ENCODE peak calls at places on chromosomes 12 and 14, in ten cellular contexts. One of them, this sample, is unnamed.

GRCh38 chr14:104843442-104844305 is 21.4 kb upstream of the CEP170B start:
- DNase-seq in SW480: peak
- DNase-seq in activated B cell treated with CpG ODN at 0.5 μM for 24 hours: no peak
- DNase-seq in activated T-helper 1 cell treated with anti-CD3 and anti-CD28 coated beads, Interleukin-2, amount 50 U/mL, for 16 hours: no peak
- DNase-seq in breast epithelium: peak
- DNase-seq in NB4: no peak
- DNase-seq in dorsolateral prefrontal cortex: peak
- DNase-seq in globus pallidus: no peak
- DNase-seq in EH: peak
- DNase-seq in activated naive CD4-positive, alpha-beta T cell: no peak
- DNase-seq in this sample: no peak

GRCh38 chr12:96880220-96880619 is 26.8 kb upstream of the NEDD1 start:
- DNase-seq in EH: no peak
- DNase-seq in globus pallidus: no peak
- DNase-seq in activated T-helper 1 cell treated with anti-CD3 and anti-CD28 coated beads, Interleukin-2, amount 50 U/mL, for 16 hours: no peak
- DNase-seq in activated naive CD4-positive, alpha-beta T cell: no peak
- DNase-seq in dorsolateral prefrontal cortex: no peak
- DNase-seq in activated B cell treated with CpG ODN at 0.5 μM for 24 hours: no peak
- DNase-seq in breast epithelium: no peak
- DNase-seq in NB4: no peak
- DNase-seq in SW480: no peak
- DNase-seq in this sample: no peak

GRCh38 chr12:58097741-58098140 is 156.4 kb downstream of the ATP23 start:
- DNase-seq in globus pallidus: no peak
- DNase-seq in breast epithelium: no peak
- DNase-seq in dorsolateral prefrontal cortex: no peak
- DNase-seq in EH: peak
- DNase-seq in activated T-helper 1 cell treated with anti-CD3 and anti-CD28 coated beads, Interleukin-2, amount 50 U/mL, for 16 hours: no peak
- DNase-seq in activated B cell treated with CpG ODN at 0.5 μM for 24 hours: no peak
- DNase-seq in activated naive CD4-positive, alpha-beta T cell: no peak
- DNase-seq in NB4: no peak
- DNase-seq in SW480: no peak
- DNase-seq in this sample: no peak

GRCh38 chr14:75452324-75452723 is 24.5 kb downstream of the JDP2 start:
- DNase-seq in EH: peak
- DNase-seq in globus pallidus: no peak
- DNase-seq in activated naive CD4-positive, alpha-beta T cell: no peak
- DNase-seq in breast epithelium: no peak
- DNase-seq in activated T-helper 1 cell treated with anti-CD3 and anti-CD28 coated beads, Interleukin-2, amount 50 U/mL, for 16 hours: no peak
- DNase-seq in NB4: no peak
- DNase-seq in SW480: no peak
- DNase-seq in dorsolateral prefrontal cortex: no peak
- DNase-seq in activated B cell treated with CpG ODN at 0.5 μM for 24 hours: no peak
- DNase-seq in this sample: no peak

GRCh38 chr14:89794096-89794495 is 160.4 kb downstream of the EFCAB11 start:
- DNase-seq in NB4: no peak
- DNase-seq in breast epithelium: no peak
- DNase-seq in dorsolateral prefrontal cortex: no peak
- DNase-seq in EH: no peak
- DNase-seq in activated naive CD4-positive, alpha-beta T cell: no peak
- DNase-seq in globus pallidus: no peak
- DNase-seq in activated T-helper 1 cell treated with anti-CD3 and anti-CD28 coated beads, Interleukin-2, amount 50 U/mL, for 16 hours: no peak
- DNase-seq in activated B cell treated with CpG ODN at 0.5 μM for 24 hours: no peak
- DNase-seq in SW480: no peak
- DNase-seq in this sample: no peak

GRCh38 chr12:12892670-12893290 is 1.4 kb downstream of the GPRC5A start:
- DNase-seq in SW480: no peak
- DNase-seq in breast epithelium: no peak
- DNase-seq in dorsolateral prefrontal cortex: no peak
- DNase-seq in activated B cell treated with CpG ODN at 0.5 μM for 24 hours: no peak
- DNase-seq in activated T-helper 1 cell treated with anti-CD3 and anti-CD28 coated beads, Interleukin-2, amount 50 U/mL, for 16 hours: no peak
- DNase-seq in activated naive CD4-positive, alpha-beta T cell: no peak
- DNase-seq in NB4: no peak
- DNase-seq in globus pallidus: no peak
- DNase-seq in EH: no peak
- DNase-seq in this sample: no peak

GRCh38 chr12:77343291-77343690 is 277.9 kb upstream of the E2F7 start:
- DNase-seq in SW480: no peak
- DNase-seq in dorsolateral prefrontal cortex: no peak
- DNase-seq in globus pallidus: no peak
- DNase-seq in breast epithelium: no peak
- DNase-seq in EH: peak
- DNase-seq in activated T-helper 1 cell treated with anti-CD3 and anti-CD28 coated beads, Interleukin-2, amount 50 U/mL, for 16 hours: no peak
- DNase-seq in NB4: no peak
- DNase-seq in activated B cell treated with CpG ODN at 0.5 μM for 24 hours: no peak
- DNase-seq in activated naive CD4-positive, alpha-beta T cell: no peak
- DNase-seq in this sample: no peak

GRCh38 chr12:90958995-90959394 is 4.0 kb upstream of the CCER1 start:
- DNase-seq in SW480: no peak
- DNase-seq in dorsolateral prefrontal cortex: no peak
- DNase-seq in EH: peak
- DNase-seq in activated T-helper 1 cell treated with anti-CD3 and anti-CD28 coated beads, Interleukin-2, amount 50 U/mL, for 16 hours: no peak
- DNase-seq in breast epithelium: no peak
- DNase-seq in activated naive CD4-positive, alpha-beta T cell: no peak
- DNase-seq in activated B cell treated with CpG ODN at 0.5 μM for 24 hours: no peak
- DNase-seq in globus pallidus: peak
- DNase-seq in NB4: no peak
- DNase-seq in this sample: no peak

GRCh38 chr12:52278530-52278929 is 4.1 kb downstream of the KRT86 start:
- DNase-seq in globus pallidus: no peak
- DNase-seq in breast epithelium: no peak
- DNase-seq in NB4: no peak
- DNase-seq in activated T-helper 1 cell treated with anti-CD3 and anti-CD28 coated beads, Interleukin-2, amount 50 U/mL, for 16 hours: no peak
- DNase-seq in EH: no peak
- DNase-seq in activated naive CD4-positive, alpha-beta T cell: no peak
- DNase-seq in dorsolateral prefrontal cortex: no peak
- DNase-seq in activated B cell treated with CpG ODN at 0.5 μM for 24 hours: no peak
- DNase-seq in SW480: peak
- DNase-seq in this sample: no peak

GRCh38 chr14:41609704-41610183 is 3.1 kb downstream of the LRFN5 start:
- DNase-seq in NB4: no peak
- DNase-seq in dorsolateral prefrontal cortex: peak
- DNase-seq in globus pallidus: peak
- DNase-seq in breast epithelium: no peak
- DNase-seq in activated naive CD4-positive, alpha-beta T cell: no peak
- DNase-seq in SW480: peak
- DNase-seq in activated B cell treated with CpG ODN at 0.5 μM for 24 hours: no peak
- DNase-seq in EH: no peak
- DNase-seq in activated T-helper 1 cell treated with anti-CD3 and anti-CD28 coated beads, Interleukin-2, amount 50 U/mL, for 16 hours: no peak
- DNase-seq in this sample: peak

GRCh38 chr12:81010641-81011040 is 67.2 kb upstream of the ACSS3 start:
- DNase-seq in EH: no peak
- DNase-seq in breast epithelium: no peak
- DNase-seq in SW480: no peak
- DNase-seq in NB4: no peak
- DNase-seq in activated T-helper 1 cell treated with anti-CD3 and anti-CD28 coated beads, Interleukin-2, amount 50 U/mL, for 16 hours: no peak
- DNase-seq in activated naive CD4-positive, alpha-beta T cell: no peak
- DNase-seq in dorsolateral prefrontal cortex: no peak
- DNase-seq in activated B cell treated with CpG ODN at 0.5 μM for 24 hours: no peak
- DNase-seq in globus pallidus: no peak
- DNase-seq in this sample: no peak

GRCh38 chr14:93019367-93019843 is 96.3 kb downstream of the ITPK1 start:
- DNase-seq in breast epithelium: peak
- DNase-seq in activated B cell treated with CpG ODN at 0.5 μM for 24 hours: no peak
- DNase-seq in activated T-helper 1 cell treated with anti-CD3 and anti-CD28 coated beads, Interleukin-2, amount 50 U/mL, for 16 hours: no peak
- DNase-seq in NB4: no peak
- DNase-seq in dorsolateral prefrontal cortex: no peak
- DNase-seq in globus pallidus: no peak
- DNase-seq in SW480: no peak
- DNase-seq in EH: no peak
- DNase-seq in activated naive CD4-positive, alpha-beta T cell: no peak
- DNase-seq in this sample: no peak

GRCh38 chr14:29858299-29858698 is 69.3 kb downstream of the PRKD1 start:
- DNase-seq in SW480: no peak
- DNase-seq in activated naive CD4-positive, alpha-beta T cell: no peak
- DNase-seq in breast epithelium: no peak
- DNase-seq in globus pallidus: no peak
- DNase-seq in activated T-helper 1 cell treated with anti-CD3 and anti-CD28 coated beads, Interleukin-2, amount 50 U/mL, for 16 hours: no peak
- DNase-seq in activated B cell treated with CpG ODN at 0.5 μM for 24 hours: no peak
- DNase-seq in EH: no peak
- DNase-seq in dorsolateral prefrontal cortex: no peak
- DNase-seq in NB4: peak
- DNase-seq in this sample: no peak

GRCh38 chr12:19972325-19973288 is 395.7 kb upstream of the PDE3A start:
- DNase-seq in EH: peak
- DNase-seq in activated T-helper 1 cell treated with anti-CD3 and anti-CD28 coated beads, Interleukin-2, amount 50 U/mL, for 16 hours: no peak
- DNase-seq in SW480: no peak
- DNase-seq in dorsolateral prefrontal cortex: no peak
- DNase-seq in globus pallidus: no peak
- DNase-seq in breast epithelium: no peak
- DNase-seq in activated B cell treated with CpG ODN at 0.5 μM for 24 hours: no peak
- DNase-seq in activated naive CD4-positive, alpha-beta T cell: no peak
- DNase-seq in NB4: no peak
- DNase-seq in this sample: no peak

GRCh38 chr12:6551496-6552139 is 4.2 kb downstream of the IFFO1 start:
- DNase-seq in dorsolateral prefrontal cortex: peak
- DNase-seq in SW480: no peak
- DNase-seq in globus pallidus: no peak
- DNase-seq in EH: peak
- DNase-seq in breast epithelium: no peak
- DNase-seq in NB4: no peak
- DNase-seq in activated B cell treated with CpG ODN at 0.5 μM for 24 hours: no peak
- DNase-seq in activated naive CD4-positive, alpha-beta T cell: no peak
- DNase-seq in activated T-helper 1 cell treated with anti-CD3 and anti-CD28 coated beads, Interleukin-2, amount 50 U/mL, for 16 hours: no peak
- DNase-seq in this sample: no peak

GRCh38 chr12:66288121-66288520 is 14.2 kb upstream of the HELB start:
- DNase-seq in globus pallidus: no peak
- DNase-seq in activated naive CD4-positive, alpha-beta T cell: no peak
- DNase-seq in SW480: peak
- DNase-seq in activated B cell treated with CpG ODN at 0.5 μM for 24 hours: no peak
- DNase-seq in activated T-helper 1 cell treated with anti-CD3 and anti-CD28 coated beads, Interleukin-2, amount 50 U/mL, for 16 hours: peak
- DNase-seq in breast epithelium: no peak
- DNase-seq in NB4: no peak
- DNase-seq in EH: no peak
- DNase-seq in dorsolateral prefrontal cortex: no peak
- DNase-seq in this sample: no peak

GRCh38 chr12:124490584-124491305 is 76.7 kb downstream of the NCOR2 start:
- DNase-seq in activated B cell treated with CpG ODN at 0.5 μM for 24 hours: no peak
- DNase-seq in EH: no peak
- DNase-seq in SW480: no peak
- DNase-seq in activated T-helper 1 cell treated with anti-CD3 and anti-CD28 coated beads, Interleukin-2, amount 50 U/mL, for 16 hours: no peak
- DNase-seq in dorsolateral prefrontal cortex: peak
- DNase-seq in breast epithelium: no peak
- DNase-seq in globus pallidus: peak
- DNase-seq in activated naive CD4-positive, alpha-beta T cell: no peak
- DNase-seq in NB4: no peak
- DNase-seq in this sample: peak

GRCh38 chr14:36625014-36625413 is 36.6 kb upstream of the PAX9 start:
- DNase-seq in EH: no peak
- DNase-seq in NB4: no peak
- DNase-seq in dorsolateral prefrontal cortex: no peak
- DNase-seq in globus pallidus: no peak
- DNase-seq in activated naive CD4-positive, alpha-beta T cell: no peak
- DNase-seq in SW480: no peak
- DNase-seq in activated B cell treated with CpG ODN at 0.5 μM for 24 hours: no peak
- DNase-seq in breast epithelium: no peak
- DNase-seq in activated T-helper 1 cell treated with anti-CD3 and anti-CD28 coated beads, Interleukin-2, amount 50 U/mL, for 16 hours: no peak
- DNase-seq in this sample: no peak

GRCh38 chr12:14111230-14111865 is 129.9 kb upstream of the GRIN2B start:
- DNase-seq in globus pallidus: no peak
- DNase-seq in activated B cell treated with CpG ODN at 0.5 μM for 24 hours: peak
- DNase-seq in NB4: peak
- DNase-seq in activated T-helper 1 cell treated with anti-CD3 and anti-CD28 coated beads, Interleukin-2, amount 50 U/mL, for 16 hours: no peak
- DNase-seq in dorsolateral prefrontal cortex: no peak
- DNase-seq in SW480: peak
- DNase-seq in activated naive CD4-positive, alpha-beta T cell: no peak
- DNase-seq in breast epithelium: no peak
- DNase-seq in EH: no peak
- DNase-seq in this sample: no peak

GRCh38 chr12:123696209-123696608 is 15.9 kb upstream of the ATP6V0A2 start:
- DNase-seq in breast epithelium: no peak
- DNase-seq in activated T-helper 1 cell treated with anti-CD3 and anti-CD28 coated beads, Interleukin-2, amount 50 U/mL, for 16 hours: no peak
- DNase-seq in activated B cell treated with CpG ODN at 0.5 μM for 24 hours: no peak
- DNase-seq in SW480: no peak
- DNase-seq in NB4: no peak
- DNase-seq in globus pallidus: no peak
- DNase-seq in EH: no peak
- DNase-seq in dorsolateral prefrontal cortex: no peak
- DNase-seq in activated naive CD4-positive, alpha-beta T cell: no peak
- DNase-seq in this sample: no peak

GRCh38 chr12:101995684-101996083 is 66.1 kb downstream of the WASHC3 start:
- DNase-seq in activated naive CD4-positive, alpha-beta T cell: no peak
- DNase-seq in EH: no peak
- DNase-seq in NB4: no peak
- DNase-seq in dorsolateral prefrontal cortex: no peak
- DNase-seq in activated B cell treated with CpG ODN at 0.5 μM for 24 hours: no peak
- DNase-seq in SW480: no peak
- DNase-seq in activated T-helper 1 cell treated with anti-CD3 and anti-CD28 coated beads, Interleukin-2, amount 50 U/mL, for 16 hours: no peak
- DNase-seq in breast epithelium: no peak
- DNase-seq in globus pallidus: no peak
- DNase-seq in this sample: no peak

GRCh38 chr12:28620281-28620680 is 430.0 kb downstream of the CCDC91 start:
- DNase-seq in activated T-helper 1 cell treated with anti-CD3 and anti-CD28 coated beads, Interleukin-2, amount 50 U/mL, for 16 hours: no peak
- DNase-seq in EH: no peak
- DNase-seq in globus pallidus: no peak
- DNase-seq in SW480: no peak
- DNase-seq in breast epithelium: no peak
- DNase-seq in activated B cell treated with CpG ODN at 0.5 μM for 24 hours: no peak
- DNase-seq in dorsolateral prefrontal cortex: no peak
- DNase-seq in activated naive CD4-positive, alpha-beta T cell: no peak
- DNase-seq in NB4: no peak
- DNase-seq in this sample: no peak

GRCh38 chr12:81758421-81759214 is 532 bp downstream of the PPFIA2 start:
- DNase-seq in NB4: no peak
- DNase-seq in SW480: no peak
- DNase-seq in dorsolateral prefrontal cortex: peak
- DNase-seq in EH: peak
- DNase-seq in activated B cell treated with CpG ODN at 0.5 μM for 24 hours: no peak
- DNase-seq in activated naive CD4-positive, alpha-beta T cell: no peak
- DNase-seq in activated T-helper 1 cell treated with anti-CD3 and anti-CD28 coated beads, Interleukin-2, amount 50 U/mL, for 16 hours: no peak
- DNase-seq in breast epithelium: no peak
- DNase-seq in globus pallidus: peak
- DNase-seq in this sample: no peak

This sample was measured in body of pancreas.